ENCODE peak calls at places on chromosomes 16 and 17, in ten cellular contexts. One of them, this sample, is unnamed.

GRCh38 chr17:77882481-77883212 is 75.9 kb upstream of the TNRC6C start:
- DNase-seq in heart left ventricle: peak; percentile 74
- DNase-seq in psoas muscle: peak; percentile 67
- DNase-seq in neural progenitor cell: no peak
- DNase-seq in colonic mucosa: peak; percentile 51
- DNase-seq in kidney: peak; percentile 82
- DNase-seq in HCT116: no peak
- DNase-seq in neuronal stem cell: no peak
- DNase-seq in aorta: peak; percentile 84
- DNase-seq in small intestine: peak; percentile 49
- DNase-seq in this sample: no peak

GRCh38 chr17:14803781-14804180 is 461.3 kb downstream of the PMP22 start:
- DNase-seq in heart left ventricle: no peak
- DNase-seq in psoas muscle: no peak
- DNase-seq in neural progenitor cell: no peak
- DNase-seq in colonic mucosa: no peak
- DNase-seq in kidney: no peak
- DNase-seq in HCT116: no peak
- DNase-seq in neuronal stem cell: no peak
- DNase-seq in aorta: no peak
- DNase-seq in small intestine: no peak
- DNase-seq in this sample: no peak

GRCh38 chr16:89599451-89599858 is 14.0 kb upstream of the DPEP1 start:
- DNase-seq in heart left ventricle: no peak
- DNase-seq in psoas muscle: no peak
- DNase-seq in neural progenitor cell: peak; percentile 66
- DNase-seq in colonic mucosa: peak; percentile 53
- DNase-seq in kidney: no peak
- DNase-seq in HCT116: peak; percentile 63
- DNase-seq in neuronal stem cell: no peak
- DNase-seq in aorta: no peak
- DNase-seq in small intestine: peak; percentile 82
- DNase-seq in this sample: peak; percentile 46

GRCh38 chr16:67456383-67457140 is 24.4 kb downstream of the ATP6V0D1 start:
- DNase-seq in heart left ventricle: peak; percentile 56
- DNase-seq in psoas muscle: peak; percentile 92
- DNase-seq in neural progenitor cell: no peak
- DNase-seq in colonic mucosa: peak; percentile 77
- DNase-seq in kidney: no peak
- DNase-seq in HCT116: no peak
- DNase-seq in neuronal stem cell: no peak
- DNase-seq in aorta: peak; percentile 85
- DNase-seq in small intestine: peak; percentile 80
- DNase-seq in this sample: peak; percentile 88

GRCh38 chr17:71764507-71764906 is 356.3 kb upstream of the SOX9 start:
- DNase-seq in heart left ventricle: no peak
- DNase-seq in psoas muscle: peak; percentile 48
- DNase-seq in neural progenitor cell: peak; percentile 74
- DNase-seq in colonic mucosa: peak; percentile 30
- DNase-seq in kidney: no peak
- DNase-seq in HCT116: peak; percentile 62
- DNase-seq in neuronal stem cell: peak; percentile 15
- DNase-seq in aorta: no peak
- DNase-seq in small intestine: peak; percentile 17
- DNase-seq in this sample: peak; percentile 11

GRCh38 chr17:42119301-42119700 is 1.9 kb downstream of the KAT2A start:
- DNase-seq in heart left ventricle: no peak
- DNase-seq in psoas muscle: no peak
- DNase-seq in neural progenitor cell: no peak
- DNase-seq in colonic mucosa: no peak
- DNase-seq in kidney: no peak
- DNase-seq in HCT116: no peak
- DNase-seq in neuronal stem cell: no peak
- DNase-seq in aorta: no peak
- DNase-seq in small intestine: peak; percentile 16
- DNase-seq in this sample: no peak

GRCh38 chr17:78435330-78436005 is 57.0 kb downstream of the PGS1 start:
- DNase-seq in heart left ventricle: no peak
- DNase-seq in psoas muscle: no peak
- DNase-seq in neural progenitor cell: no peak
- DNase-seq in colonic mucosa: no peak
- DNase-seq in kidney: no peak
- DNase-seq in HCT116: no peak
- DNase-seq in neuronal stem cell: no peak
- DNase-seq in aorta: no peak
- DNase-seq in small intestine: no peak
- DNase-seq in this sample: no peak

GRCh38 chr16:81558444-81559175 is 114.0 kb downstream of the CMIP start:
- DNase-seq in heart left ventricle: no peak
- DNase-seq in psoas muscle: no peak
- DNase-seq in neural progenitor cell: peak; percentile 24
- DNase-seq in colonic mucosa: peak; percentile 93
- DNase-seq in kidney: peak; percentile 65
- DNase-seq in HCT116: no peak
- DNase-seq in neuronal stem cell: no peak
- DNase-seq in aorta: peak; percentile 56
- DNase-seq in small intestine: peak; percentile 99
- DNase-seq in this sample: peak; percentile 26

GRCh38 chr16:46689492-46690280 is at the start of gene ORC6:
- DNase-seq in heart left ventricle: peak; percentile 97
- DNase-seq in psoas muscle: peak; percentile 99
- DNase-seq in neural progenitor cell: peak; percentile 98
- DNase-seq in colonic mucosa: peak; percentile 98
- DNase-seq in kidney: peak; percentile 99
- DNase-seq in HCT116: peak; percentile 91
- DNase-seq in neuronal stem cell: peak; percentile 97
- DNase-seq in aorta: peak; percentile 99
- DNase-seq in small intestine: peak; percentile 98
- DNase-seq in this sample: peak; percentile 99

GRCh38 chr16:56190903-56191806 is at the start of gene GNAO1:
- DNase-seq in heart left ventricle: peak; percentile 81
- DNase-seq in psoas muscle: peak; percentile 81
- DNase-seq in neural progenitor cell: peak; percentile 93
- DNase-seq in colonic mucosa: no peak
- DNase-seq in kidney: peak; percentile 89
- DNase-seq in HCT116: no peak
- DNase-seq in neuronal stem cell: peak; percentile 69
- DNase-seq in aorta: peak; percentile 75
- DNase-seq in small intestine: peak; percentile 44
- DNase-seq in this sample: peak; percentile 82

GRCh38 chr16:66911112-66911511 is 7.6 kb downstream of the CDH16 start:
- DNase-seq in heart left ventricle: no peak
- DNase-seq in psoas muscle: peak; percentile 39
- DNase-seq in neural progenitor cell: no peak
- DNase-seq in colonic mucosa: no peak
- DNase-seq in kidney: peak; percentile 63
- DNase-seq in HCT116: no peak
- DNase-seq in neuronal stem cell: no peak
- DNase-seq in aorta: peak; percentile 52
- DNase-seq in small intestine: no peak
- DNase-seq in this sample: no peak

GRCh38 chr17:7477392-7478275 is 1.8 kb downstream of the ZBTB4 start:
- DNase-seq in heart left ventricle: peak; percentile 53
- DNase-seq in psoas muscle: peak; percentile 69
- DNase-seq in neural progenitor cell: peak; percentile 71
- DNase-seq in colonic mucosa: peak; percentile 33
- DNase-seq in kidney: peak; percentile 87
- DNase-seq in HCT116: no peak
- DNase-seq in neuronal stem cell: no peak
- DNase-seq in aorta: peak; percentile 76
- DNase-seq in small intestine: no peak
- DNase-seq in this sample: peak; percentile 47

GRCh38 chr16:67392301-67393059 is 818 bp downstream of the TPPP3 start:
- DNase-seq in heart left ventricle: no peak
- DNase-seq in psoas muscle: peak; percentile 53
- DNase-seq in neural progenitor cell: no peak
- DNase-seq in colonic mucosa: no peak
- DNase-seq in kidney: peak; percentile 44
- DNase-seq in HCT116: no peak
- DNase-seq in neuronal stem cell: no peak
- DNase-seq in aorta: no peak
- DNase-seq in small intestine: no peak
- DNase-seq in this sample: no peak

GRCh38 chr17:1714488-1714979 is 4.4 kb upstream of the TLCD2 start:
- DNase-seq in heart left ventricle: peak; percentile 99
- DNase-seq in psoas muscle: peak; percentile 99
- DNase-seq in neural progenitor cell: peak; percentile 96
- DNase-seq in colonic mucosa: peak; percentile 100
- DNase-seq in kidney: peak; percentile 99
- DNase-seq in HCT116: peak; percentile 74
- DNase-seq in neuronal stem cell: peak; percentile 92
- DNase-seq in aorta: peak; percentile 99
- DNase-seq in small intestine: peak; percentile 98
- DNase-seq in this sample: peak; percentile 97
- H3K4me3 ChIP-seq in heart left ventricle: peak overlapping the region; percentile 67
- H3K4me3 ChIP-seq in psoas muscle: peak overlapping the region; percentile 97
- H3K4me3 ChIP-seq in neural progenitor cell: peak overlapping the region; percentile 78
- H3K4me3 ChIP-seq in colonic mucosa: peak overlapping the region; percentile 93
- H3K4me3 ChIP-seq in kidney: peak overlapping the region; percentile 84
- H3K4me3 ChIP-seq in HCT116: peak overlapping the region; percentile 76
- H3K4me3 ChIP-seq in neuronal stem cell: peak overlapping the region; percentile 94
- H3K4me3 ChIP-seq in aorta: peak overlapping the region; percentile 93
- H3K4me3 ChIP-seq in small intestine: peak overlapping the region; percentile 75
- H3K4me3 ChIP-seq in this sample: peak overlapping the region; percentile 69

DNA sequence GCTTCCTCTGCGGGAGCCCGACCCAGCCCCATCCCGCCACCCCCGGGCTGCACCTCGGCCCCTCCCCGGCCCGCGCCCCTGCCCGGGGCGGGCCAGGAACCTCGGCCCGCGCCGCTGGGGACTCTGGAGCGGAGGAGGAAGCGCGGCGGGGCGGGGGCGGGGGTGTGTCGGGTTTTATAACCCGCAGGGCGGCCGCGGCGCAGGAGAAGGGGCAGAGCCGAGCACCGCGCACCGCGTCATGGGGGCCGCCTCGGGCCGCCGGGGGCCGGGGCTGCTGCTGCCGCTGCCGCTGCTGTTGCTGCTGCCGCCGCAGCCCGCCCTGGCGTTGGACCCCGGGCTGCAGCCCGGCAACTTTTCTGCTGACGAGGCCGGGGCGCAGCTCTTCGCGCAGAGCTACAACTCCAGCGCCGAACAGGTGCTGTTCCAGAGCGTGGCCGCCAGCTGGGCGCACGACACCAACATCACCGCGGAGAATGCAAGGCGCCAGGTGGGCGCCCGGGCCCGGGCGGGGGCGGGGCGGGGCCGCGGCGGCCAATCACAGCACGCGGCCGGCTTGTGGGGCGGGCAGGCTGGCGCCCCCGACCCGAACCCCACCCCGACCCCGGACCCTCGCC is at the start of gene ACE:
- DNase-seq in heart left ventricle: peak; percentile 51
- DNase-seq in psoas muscle: no peak
- DNase-seq in neural progenitor cell: peak; percentile 76
- DNase-seq in colonic mucosa: peak; percentile 84
- DNase-seq in kidney: no peak
- DNase-seq in HCT116: no peak
- DNase-seq in neuronal stem cell: no peak
- DNase-seq in aorta: no peak
- DNase-seq in small intestine: peak; percentile 88
- DNase-seq in this sample: peak; percentile 41
- H3K9me3 ChIP-seq in heart left ventricle: no peaks in the 10 kb centered on the region
- H3K9me3 ChIP-seq in psoas muscle: no peaks in the 10 kb centered on the region
- H3K9me3 ChIP-seq in neural progenitor cell: no peaks in the 10 kb centered on the region
- H3K9me3 ChIP-seq in colonic mucosa: no peaks in the 10 kb centered on the region
- H3K9me3 ChIP-seq in kidney: no peaks in the 10 kb centered on the region
- H3K9me3 ChIP-seq in HCT116: no peaks in the 10 kb centered on the region
- H3K9me3 ChIP-seq in neuronal stem cell: peaks cover 1% of the 10 kb centered on the region
- H3K9me3 ChIP-seq in aorta: no peaks in the 10 kb centered on the region
- H3K9me3 ChIP-seq in small intestine: no peaks in the 10 kb centered on the region
- H3K9me3 ChIP-seq in this sample: no peaks in the 10 kb centered on the region

DNA sequence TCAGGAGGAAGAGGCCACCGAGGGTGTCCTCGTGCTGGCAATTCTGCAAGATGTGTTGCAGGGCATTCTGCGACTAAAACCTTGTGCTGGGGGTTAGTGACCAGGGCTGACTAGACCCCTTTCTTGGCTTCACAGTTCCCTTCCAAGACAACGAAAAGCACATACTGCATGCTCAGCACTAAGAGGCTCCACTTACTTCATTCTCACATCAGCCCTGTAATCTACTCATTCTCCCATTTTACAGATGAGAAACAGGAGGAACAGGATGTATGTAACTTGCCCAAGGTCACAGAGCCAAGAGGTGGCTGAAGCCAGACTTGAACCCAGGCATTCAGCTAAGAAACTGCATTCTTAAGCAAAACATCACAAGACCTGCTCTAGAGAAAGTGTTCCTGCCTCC is 5.3 kb upstream of the PHOSPHO1 start:
- DNase-seq in heart left ventricle: no peak
- DNase-seq in psoas muscle: no peak
- DNase-seq in neural progenitor cell: no peak
- DNase-seq in colonic mucosa: no peak
- DNase-seq in kidney: no peak
- DNase-seq in HCT116: no peak
- DNase-seq in neuronal stem cell: no peak
- DNase-seq in aorta: no peak
- DNase-seq in small intestine: no peak
- DNase-seq in this sample: no peak
- H3K36me3 ChIP-seq in heart left ventricle: no peaks in the 10 kb centered on the region
- H3K36me3 ChIP-seq in psoas muscle: no peaks in the 10 kb centered on the region
- H3K36me3 ChIP-seq in neural progenitor cell: no peaks in the 10 kb centered on the region
- H3K36me3 ChIP-seq in colonic mucosa: no peaks in the 10 kb centered on the region
- H3K36me3 ChIP-seq in kidney: no peaks in the 10 kb centered on the region
- H3K36me3 ChIP-seq in HCT116: no peaks in the 10 kb centered on the region
- H3K36me3 ChIP-seq in neuronal stem cell: no peaks in the 10 kb centered on the region
- H3K36me3 ChIP-seq in aorta: no peaks in the 10 kb centered on the region
- H3K36me3 ChIP-seq in small intestine: no peaks in the 10 kb centered on the region
- H3K36me3 ChIP-seq in this sample: no peaks in the 10 kb centered on the region

GRCh38 chr17:79609175-79609589 is 1.7 kb downstream of the RBFOX3 start:
- DNase-seq in heart left ventricle: no peak
- DNase-seq in psoas muscle: no peak
- DNase-seq in neural progenitor cell: peak; percentile 28
- DNase-seq in colonic mucosa: no peak
- DNase-seq in kidney: no peak
- DNase-seq in HCT116: no peak
- DNase-seq in neuronal stem cell: no peak
- DNase-seq in aorta: no peak
- DNase-seq in small intestine: no peak
- DNase-seq in this sample: no peak

GRCh38 chr17:79608729-79609039 is 2.2 kb downstream of the RBFOX3 start:
- DNase-seq in heart left ventricle: no peak
- DNase-seq in psoas muscle: no peak
- DNase-seq in neural progenitor cell: no peak
- DNase-seq in colonic mucosa: no peak
- DNase-seq in kidney: no peak
- DNase-seq in HCT116: no peak
- DNase-seq in neuronal stem cell: no peak
- DNase-seq in aorta: no peak
- DNase-seq in small intestine: no peak
- DNase-seq in this sample: no peak

GRCh38 chr17:79609616-79610150 is 1.2 kb downstream of the RBFOX3 start:
- DNase-seq in heart left ventricle: no peak
- DNase-seq in psoas muscle: no peak
- DNase-seq in neural progenitor cell: peak; percentile 67
- DNase-seq in colonic mucosa: no peak
- DNase-seq in kidney: no peak
- DNase-seq in HCT116: no peak
- DNase-seq in neuronal stem cell: no peak
- DNase-seq in aorta: no peak
- DNase-seq in small intestine: no peak
- DNase-seq in this sample: no peak

GRCh38 chr17:79607941-79608728 is 2.7 kb downstream of the RBFOX3 start:
- DNase-seq in heart left ventricle: peak; percentile 34
- DNase-seq in psoas muscle: no peak
- DNase-seq in neural progenitor cell: peak; percentile 88
- DNase-seq in colonic mucosa: no peak
- DNase-seq in kidney: no peak
- DNase-seq in HCT116: peak; percentile 12
- DNase-seq in neuronal stem cell: peak; percentile 64
- DNase-seq in aorta: no peak
- DNase-seq in small intestine: no peak
- DNase-seq in this sample: peak; percentile 61

GRCh38 chr17:79610151-79610645 is 653 bp downstream of the RBFOX3 start:
- DNase-seq in heart left ventricle: no peak
- DNase-seq in psoas muscle: no peak
- DNase-seq in neural progenitor cell: no peak
- DNase-seq in colonic mucosa: no peak
- DNase-seq in kidney: no peak
- DNase-seq in HCT116: no peak
- DNase-seq in neuronal stem cell: no peak
- DNase-seq in aorta: no peak
- DNase-seq in small intestine: no peak
- DNase-seq in this sample: no peak
- H3K4me3 ChIP-seq in heart left ventricle: no peak overlapping the region
- H3K4me3 ChIP-seq in psoas muscle: no peak overlapping the region
- H3K4me3 ChIP-seq in neural progenitor cell: peak overlapping the region; percentile 44
- H3K4me3 ChIP-seq in colonic mucosa: no peak overlapping the region
- H3K4me3 ChIP-seq in kidney: no peak overlapping the region
- H3K4me3 ChIP-seq in HCT116: no peak overlapping the region
- H3K4me3 ChIP-seq in neuronal stem cell: no peak overlapping the region
- H3K4me3 ChIP-seq in aorta: no peak overlapping the region
- H3K4me3 ChIP-seq in small intestine: no peak overlapping the region
- H3K4me3 ChIP-seq in this sample: no peak overlapping the region

This sample was measured in MG63.